ENCODE peak calls at places on chromosomes 16 and 17, in nine cellular contexts. H, U, Y, M, D, S, W, C and P are unnamed samples.

GRCh38 chr17:72608436-72608835 is 484.1 kb downstream of the SLC39A11 start:
- DNase-seq in S (no peak), Y (no peak), W (no peak), M (no peak), C (no peak), D (no peak), H (no peak), U (no peak), P (no peak)

GRCh38 chr16:84139628-84140258 is 5.2 kb downstream of the HSDL1 start:
- DNase-seq in S (no peak), C (no peak), M (no peak), W (no peak), Y (no peak), D (no peak), U (no peak), H (no peak), P (no peak)

GRCh38 chr16:82070656-82071369 is 35.8 kb downstream of the HSD17B2 start:
- DNase-seq in U (peak), C (no peak), D (no peak), W (no peak), M (no peak), S (no peak), H (no peak), Y (no peak), P (no peak)

GRCh38 chr17:60102632-60103047 is 23.9 kb upstream of the HEATR6 start:
- DNase-seq in C (no peak), S (no peak), Y (no peak), W (no peak), M (peak), D (no peak), U (no peak), H (no peak), P (peak)

GRCh38 chr17:13592427-13592826 is 9.3 kb downstream of the HS3ST3A1 start:
- DNase-seq in H (no peak), Y (no peak), M (no peak), D (no peak), U (no peak), S (no peak), W (no peak), C (no peak), P (no peak)

GRCh38 chr16:57485091-57485915 is 990 bp downstream of the DOK4 start:
- DNase-seq in M (no peak), Y (no peak), D (no peak), U (peak), W (no peak), H (no peak), S (no peak), C (no peak), P (no peak)

GRCh38 chr17:50631908-50632571 is 2.6 kb upstream of the ABCC3 start:
- DNase-seq in U (peak), S (no peak), M (no peak), D (no peak), C (no peak), W (no peak), Y (no peak), H (no peak), P (no peak)

GRCh38 chr17:28580925-28581324 is 4.2 kb upstream of the ALDOC start:
- DNase-seq in U (no peak), S (no peak), H (no peak), W (no peak), D (no peak), M (no peak), C (no peak), Y (no peak), P (no peak)

GRCh38 chr16:48959204-48959603 is 322.4 kb downstream of the CBLN1 start:
- DNase-seq in M (no peak), D (no peak), Y (no peak), W (no peak), H (no peak), S (no peak), U (no peak), C (no peak), P (no peak)

GRCh38 chr16:27242868-27243590 is 25.5 kb downstream of the NSMCE1 start:
- DNase-seq in D (peak), C (no peak), W (no peak), U (peak), S (no peak), Y (no peak), H (no peak), M (peak), P (no peak)

GRCh38 chr17:19540706-19541370 is 7.2 kb downstream of the SLC47A1 start:
- DNase-seq in H (no peak), C (no peak), S (no peak), M (no peak), U (no peak), D (no peak), W (no peak), Y (no peak), P (no peak)

GRCh38 chr17:4533522-4534502 is 21.4 kb downstream of the MYBBP1A start:
- DNase-seq in C (no peak), W (no peak), D (no peak), H (no peak), U (no peak), S (no peak), M (no peak), Y (no peak), P (no peak)

GRCh38 chr17:63436523-63437110 is 9.5 kb downstream of the CYB561 start:
- DNase-seq in C (no peak), W (peak), D (no peak), U (no peak), Y (no peak), H (no peak), S (peak), M (peak), P (peak)

DNA sequence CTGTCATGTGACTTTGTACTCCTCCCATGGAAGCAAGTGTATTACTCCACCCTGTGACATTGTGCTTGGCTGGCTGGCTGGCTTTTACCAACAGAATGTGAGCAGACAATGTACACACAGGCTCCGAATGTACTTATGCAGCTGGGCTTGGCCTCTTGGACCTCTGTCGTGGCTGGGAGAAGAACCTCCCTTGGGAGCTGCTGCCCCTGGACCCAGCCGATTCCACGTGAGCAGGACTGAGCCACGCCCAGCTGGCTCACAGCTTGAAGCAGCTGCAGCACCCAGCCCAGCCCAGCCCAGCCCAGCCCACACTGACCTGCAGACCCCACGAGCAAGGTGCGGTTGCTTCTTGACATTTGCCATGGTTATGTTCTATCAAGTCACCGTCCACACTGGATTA is 177.5 kb downstream of the RBFOX3 start:
- DNase-seq in C (no peak), M (no peak), D (no peak), S (no peak), H (no peak), U (no peak), W (no peak), Y (no peak), P (no peak)
- TF ChIP-seq POLR2A in C (no peak), M (no peak), D (no peak), S (no peak), H (no peak), U (no peak), W (no peak), Y (no peak), P (no peak)

GRCh38 chr17:5585814-5586558 is 1.7 kb upstream of the NLRP1 start:
- DNase-seq in Y (no peak), U (no peak), M (no peak), C (no peak), D (no peak), H (no peak), S (no peak), W (no peak), P (no peak)
- TF ChIP-seq POLR2A in Y (no peak), U (no peak), M (no peak), C (no peak), D (no peak), H (no peak), S (no peak), W (no peak), P (no peak)

GRCh38 chr17:31489295-31490018 is 98.0 kb downstream of the RAB11FIP4 start:
- DNase-seq in D (no peak), C (no peak), U (no peak), W (peak), H (no peak), S (peak), M (peak), Y (no peak), P (no peak)
- TF ChIP-seq POLR2A in D (no peak), C (no peak), U (no peak), W (peak), H (no peak), S (no peak), M (peak), Y (no peak), P (no peak)

GRCh38 chr17:68378202-68379149 is 78.8 kb downstream of the WIPI1 start:
- DNase-seq in D (peak), C (peak), H (peak), W (peak), M (peak), S (peak), Y (no peak), U (peak), P (no peak)
- TF ChIP-seq POLR2A in D (no peak), C (no peak), H (peak), W (no peak), M (no peak), S (no peak), Y (no peak), U (no peak), P (no peak)

GRCh38 chr17:47822785-47823184 is 1.2 kb upstream of the OSBPL7 start:
- DNase-seq in S (no peak), M (no peak), D (no peak), H (no peak), C (no peak), W (no peak), Y (no peak), U (no peak), P (no peak)
- TF ChIP-seq POLR2A in S (no peak), M (no peak), D (no peak), H (no peak), C (no peak), W (no peak), Y (no peak), U (no peak), P (no peak)

GRCh38 chr17:81535007-81535328 is 6.8 kb downstream of the FSCN2 start:
- DNase-seq in C (no peak), Y (no peak), D (no peak), H (no peak), W (no peak), U (no peak), M (no peak), S (no peak), P (no peak)
- TF ChIP-seq POLR2A in C (no peak), Y (peak), D (no peak), H (no peak), W (no peak), U (no peak), M (no peak), S (no peak), P (no peak)

GRCh38 chr17:61927211-61928100 is at the start of gene INTS2:
- DNase-seq in W (peak), U (peak), C (peak), S (peak), M (peak), D (peak), Y (peak), H (peak), P (peak)

GRCh38 chr17:61928101-61928436 is 287 bp upstream of the INTS2 start:
- DNase-seq in H (no peak), U (no peak), S (no peak), M (no peak), C (no peak), Y (no peak), D (no peak), W (no peak), P (no peak)

DNA sequence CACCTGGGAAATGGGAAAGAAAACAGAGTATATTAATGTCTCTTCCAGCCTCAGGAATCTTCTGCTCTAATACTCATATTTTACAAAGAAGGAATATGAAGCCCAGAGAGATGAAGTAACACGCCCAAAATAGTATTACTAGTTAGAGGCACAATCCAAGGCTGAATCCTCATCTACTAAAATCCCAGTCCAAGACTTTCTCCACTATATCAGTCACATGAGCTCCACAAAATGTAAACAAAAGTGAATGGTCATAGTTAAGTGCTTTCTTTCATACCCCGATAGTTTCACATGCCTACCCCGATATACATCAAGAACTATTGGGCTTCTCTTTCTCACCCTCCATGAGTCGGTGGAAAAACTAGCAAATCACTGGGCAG is 961 bp downstream of the INTS2 start:
- DNase-seq in C (no peak), U (no peak), D (no peak), H (no peak), Y (no peak), W (no peak), S (no peak), M (no peak), P (no peak)
- TF ChIP-seq POLR2A in C (no peak), U (no peak), D (no peak), H (no peak), Y (no peak), W (no peak), S (no peak), M (no peak), P (no peak)

GRCh38 chr17:76558210-76559095 is 18.6 kb downstream of the PRCD start:
- DNase-seq in W (no peak), M (no peak), S (no peak), H (no peak), Y (no peak), D (no peak), U (no peak), C (no peak), P (peak)

GRCh38 chr17:76560877-76561221 is 21.0 kb downstream of the PRCD start:
- DNase-seq in U (no peak), H (no peak), D (no peak), Y (no peak), C (no peak), S (no peak), M (no peak), W (no peak), P (no peak)

GRCh38 chr17:76556759-76557367 is 17.0 kb downstream of the PRCD start:
- DNase-seq in C (no peak), U (no peak), H (no peak), D (no peak), M (peak), S (no peak), Y (no peak), W (no peak), P (peak)

GRCh38 chr17:76560036-76560876 is 20.4 kb downstream of the PRCD start:
- DNase-seq in D (no peak), H (no peak), C (no peak), M (no peak), U (no peak), W (no peak), S (no peak), Y (no peak), P (no peak)

DNA sequence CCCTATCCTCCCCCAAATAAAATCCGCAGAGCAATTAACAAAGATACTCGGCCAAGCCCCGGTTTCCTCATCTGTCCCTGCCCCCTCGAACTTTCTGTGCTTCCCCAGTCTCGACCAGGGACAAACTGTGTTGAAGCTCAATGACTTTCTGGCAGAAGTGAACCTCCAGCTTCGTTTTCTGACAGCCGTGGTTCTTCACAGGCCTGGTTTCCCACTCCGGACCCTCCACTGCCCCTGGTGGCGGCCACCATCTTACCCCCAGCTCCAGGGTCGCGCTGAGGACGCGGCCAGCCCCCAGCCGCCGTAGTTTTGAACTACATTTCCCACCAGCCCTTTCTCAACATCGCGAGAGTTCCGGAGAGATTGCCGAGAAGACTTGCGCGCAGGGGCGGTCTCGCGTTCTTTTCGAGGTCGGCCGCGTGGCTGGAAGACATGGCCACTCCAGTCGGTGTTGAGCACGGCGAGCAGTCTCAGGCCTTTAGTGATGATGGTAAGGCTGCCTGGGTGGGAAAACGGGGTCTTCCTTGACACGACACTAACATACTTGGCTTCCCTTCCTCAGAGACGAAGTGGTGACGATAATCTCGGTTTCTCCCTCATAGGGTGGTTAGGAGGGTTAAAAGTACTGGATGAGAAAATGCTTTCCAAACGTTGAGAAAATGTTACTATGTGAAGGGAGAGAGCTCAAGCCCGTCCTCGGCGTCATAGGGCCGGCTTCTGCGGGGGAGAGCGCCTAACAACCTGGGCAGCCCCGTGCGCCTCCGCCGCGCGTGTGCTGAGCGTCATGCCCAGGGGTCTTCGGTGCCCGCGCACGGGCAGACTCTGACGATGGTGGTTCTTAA is 17.7 kb downstream of the PRCD start:
- DNase-seq in U (peak), H (peak), D (peak), C (peak), M (peak), W (peak), Y (peak), S (peak), P (peak)
- TF ChIP-seq POLR2A in U (peak), H (peak), D (peak), C (no peak), M (peak), W (peak), Y (peak), S (peak), P (peak)